ENCODE peak calls at places on chromosomes 3 and 15, in seven cellular contexts. D is left ventricle myocardium inferior, B is stomach, A is fibroblast of lung, C is Peyer's patch, X is ovary, R is breast epithelium. W is an unnamed sample.
A peak's percentile ranks its signal among the peaks of the same experiment; 100 is the strongest.

GRCh38 chr3:5389057-5389456 is 201.6 kb downstream of the EDEM1 start:
- DNase-seq in D (no peak), B (no peak), A (peak; percentile 0), C (no peak), X (no peak), R (no peak), W (no peak)

GRCh38 chr15:80654299-80654698 is 40.8 kb upstream of the ABHD17C start:
- DNase-seq in D (no peak), B (no peak), A (no peak), C (no peak), X (no peak), R (no peak), W (no peak)

GRCh38 chr15:73897441-73898261 is 24.3 kb downstream of the TBC1D21 start:
- DNase-seq in D (peak; percentile 63), B (peak; percentile 65), A (peak; percentile 95), C (peak; percentile 63), X (no peak), R (no peak), W (peak; percentile 76)

GRCh38 chr15:29083858-29084257 is 185.8 kb downstream of the NSMCE3 start:
- DNase-seq in D (no peak), B (no peak), A (no peak), C (no peak), X (no peak), R (no peak), W (no peak)

GRCh38 chr3:89740881-89741177 is 633.4 kb downstream of the EPHA3 start:
- DNase-seq in D (no peak), B (no peak), A (peak; percentile 52), C (no peak), X (no peak), R (no peak), W (no peak)

GRCh38 chr3:183629546-183630301 is 5.7 kb upstream of the KLHL24 start:
- DNase-seq in D (no peak), B (no peak), A (no peak), C (no peak), X (no peak), R (no peak), W (no peak)

GRCh38 chr3:189945935-189946709 is 174.6 kb downstream of the P3H2 start:
- DNase-seq in D (no peak), B (no peak), A (no peak), C (no peak), X (no peak), R (no peak), W (no peak)

GRCh38 chr15:83512459-83512858 is 65.3 kb downstream of the SH3GL3 start:
- DNase-seq in D (no peak), B (no peak), A (no peak), C (no peak), X (no peak), R (no peak), W (no peak)

GRCh38 chr3:192843742-192844350 is 73.8 kb downstream of the MB21D2 start:
- DNase-seq in D (no peak), B (no peak), A (no peak), C (no peak), X (no peak), R (no peak), W (no peak)

DNA sequence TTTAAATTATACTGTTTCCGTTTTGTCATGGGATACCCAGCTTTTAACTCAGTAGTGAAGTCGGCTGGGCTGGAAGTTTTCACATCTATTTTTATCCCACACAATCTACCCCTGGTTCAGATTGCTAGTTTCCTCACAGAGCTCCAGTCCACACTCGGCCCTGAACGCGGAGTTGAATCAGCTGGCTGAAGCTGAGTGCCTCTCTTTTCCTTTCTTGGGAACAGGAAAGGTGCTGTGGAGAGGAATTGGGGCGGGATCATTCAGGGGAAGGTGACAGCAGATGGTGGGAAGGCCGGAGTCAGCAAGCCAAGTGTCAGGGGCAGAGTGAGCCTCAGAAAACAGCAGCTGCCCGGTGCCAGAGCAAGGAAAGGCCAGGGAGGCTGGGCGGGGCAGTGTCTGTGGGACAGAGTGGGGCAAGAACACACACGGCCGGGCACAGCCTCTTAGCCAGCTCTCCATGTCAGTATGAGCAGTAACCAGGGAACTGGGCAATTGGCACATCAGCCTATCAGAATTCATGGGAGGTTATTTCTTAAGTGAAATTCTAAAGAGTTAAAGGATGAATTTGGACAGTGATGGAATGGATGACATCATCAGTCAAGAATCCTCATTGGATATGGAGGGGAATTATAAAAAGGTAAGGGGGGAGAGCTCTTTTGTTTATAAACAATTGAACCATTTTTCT is 135.7 kb upstream of the IL12A start:
- DNase-seq in D (peak; percentile 80), B (no peak), A (peak; percentile 72), C (no peak), X (peak; percentile 19), R (no peak), W (peak; percentile 80)
- H3K4me3 ChIP-seq in D (peak overlapping the region; percentile 62), B (peak overlapping the region; percentile 24), A (no peak overlapping the region), C (peak overlapping the region; percentile 15), X (peak overlapping the region; percentile 12), R (no peak overlapping the region), W (peak overlapping the region; percentile 53)

GRCh38 chr3:100057716-100058575 is 56.4 kb downstream of the FILIP1L start:
- DNase-seq in D (no peak), B (no peak), A (peak; percentile 56), C (no peak), X (no peak), R (no peak), W (no peak)
- TF ChIP-seq CTCF in D (peak; percentile 44), B (no peak), A (no peak), C (no peak), X (no peak), R (no peak), W (no peak)

GRCh38 chr3:99877180-99877579 is 59.5 kb downstream of the CMSS1 start:
- DNase-seq in D (no peak), B (no peak), A (no peak), C (no peak), X (no peak), R (no peak), W (no peak)
- H3K4me3 ChIP-seq in D (peak overlapping the region; percentile 80), B (no peak overlapping the region), A (no peak overlapping the region), C (peak overlapping the region; percentile 70), X (no peak overlapping the region), R (peak overlapping the region; percentile 81), W (peak overlapping the region; percentile 78)

GRCh38 chr15:66080791-66081475 is 172.6 kb downstream of the MEGF11 start:
- DNase-seq in D (no peak), B (no peak), A (peak; percentile 73), C (peak; percentile 73), X (peak; percentile 65), R (no peak), W (no peak)
- TF ChIP-seq CTCF in D (peak; percentile 8), B (no peak), A (no peak), C (peak; percentile 40), X (no peak), R (no peak), W (no peak)

GRCh38 chr3:138915503-138916498 is 31.1 kb downstream of the FOXL2 start:
- DNase-seq in D (peak; percentile 95), B (peak; percentile 94), A (peak; percentile 88), C (peak; percentile 95), X (peak; percentile 98), R (peak; percentile 93), W (peak; percentile 92)
- H3K4me3 ChIP-seq in D (peak overlapping the region; percentile 80), B (peak overlapping the region; percentile 73), A (peak overlapping the region; percentile 78), C (peak overlapping the region; percentile 79), X (peak overlapping the region; percentile 67), R (peak overlapping the region; percentile 56), W (peak overlapping the region; percentile 81)

GRCh38 chr3:188929138-188929537 is 242.6 kb upstream of the TPRG1 start:
- DNase-seq in D (no peak), B (no peak), A (peak; percentile 16), C (no peak), X (no peak), R (no peak), W (no peak)
- TF ChIP-seq CTCF in D (peak; percentile 50), B (no peak), A (peak; percentile 19), C (peak; percentile 45), X (no peak), R (no peak), W (no peak)

GRCh38 chr15:57592426-57592825 is 722 bp downstream of the MYZAP start:
- DNase-seq in D (no peak), B (no peak), A (no peak), C (no peak), X (no peak), R (no peak), W (no peak)
- H3K4me3 ChIP-seq in D (peak overlapping the region; percentile 88), B (peak overlapping the region; percentile 66), A (no peak overlapping the region), C (peak overlapping the region; percentile 83), X (peak overlapping the region; percentile 69), R (peak overlapping the region; percentile 54), W (peak overlapping the region; percentile 85)

GRCh38 chr15:92200891-92201290 is 192.8 kb upstream of the ST8SIA2 start:
- DNase-seq in D (no peak), B (no peak), A (no peak), C (no peak), X (no peak), R (no peak), W (no peak)

GRCh38 chr15:92205255-92205739 is 188.4 kb upstream of the ST8SIA2 start:
- DNase-seq in D (peak; percentile 13), B (no peak), A (peak; percentile 1), C (no peak), X (no peak), R (no peak), W (no peak)
- TF ChIP-seq CTCF in D (peak; percentile 58), B (no peak), A (no peak), C (peak; percentile 42), X (no peak), R (no peak), W (no peak)

DNA sequence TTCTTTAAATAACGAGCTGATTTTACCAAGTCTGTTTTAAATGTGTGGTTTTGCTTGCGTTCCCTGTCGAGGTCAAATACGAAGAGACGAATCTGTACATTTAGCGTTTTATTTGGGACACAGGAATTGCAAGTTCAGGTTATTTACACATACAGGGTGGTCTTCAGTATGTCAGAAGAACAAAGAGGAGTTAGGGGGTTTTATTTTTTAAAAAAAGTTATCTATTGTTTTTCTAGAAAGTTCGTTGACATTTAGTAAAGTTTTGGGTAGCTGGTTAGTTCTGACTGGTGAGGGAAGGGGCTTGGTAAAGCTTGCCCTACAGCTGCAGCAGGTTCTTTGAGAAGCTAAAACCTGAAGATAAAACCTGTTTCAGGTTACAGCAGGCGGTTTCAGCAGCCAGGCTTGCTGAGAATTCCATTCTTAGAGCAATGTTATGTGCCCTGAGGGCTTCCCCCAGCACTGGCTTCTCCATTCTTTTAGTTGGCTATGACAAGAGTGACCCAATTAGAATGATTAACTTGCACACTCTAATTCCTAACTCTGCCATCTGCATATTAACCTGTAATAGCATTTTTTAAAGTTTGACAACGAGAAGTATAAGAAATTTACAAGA is 810 bp upstream of the ZNF280D start:
- DNase-seq in D (no peak), B (no peak), A (no peak), C (no peak), X (peak; percentile 28), R (no peak), W (no peak)
- H3K4me3 ChIP-seq in D (peak overlapping the region; percentile 75), B (peak overlapping the region; percentile 65), A (peak overlapping the region; percentile 36), C (peak overlapping the region; percentile 84), X (peak overlapping the region; percentile 86), R (peak overlapping the region; percentile 70), W (peak overlapping the region; percentile 85)

GRCh38 chr3:136196401-136197158 is 445 bp upstream of the MSL2 start:
- DNase-seq in D (peak; percentile 99), B (peak; percentile 98), A (peak; percentile 99), C (peak; percentile 99), X (peak; percentile 99), R (peak; percentile 98), W (peak; percentile 99)
- TF ChIP-seq CTCF in D (no peak), B (no peak), A (no peak), C (no peak), X (no peak), R (no peak), W (no peak)